ENCODE peak calls at places on chromosomes 11 and 22, in eight cellular contexts. V is H1, P is stomach, X is SK-N-SH, T is suprapubic skin, D is transverse colon, I is HCT116, W is Panc1. R is an unnamed sample.

GRCh38 chr11:27722117-27722844 is 22.0 kb upstream of the BDNF start:
- DNase-seq in V (no peak), P (no peak), X (peak; percentile 64), T (no peak), D (peak; percentile 7), I (no peak), W (no peak), R (no peak)

GRCh38 chr22:24803064-24803542 is 2.9 kb upstream of the SGSM1 start:
- DNase-seq in V (peak; percentile 73), P (peak; percentile 65), X (peak; percentile 78), T (peak; percentile 64), D (peak; percentile 71), I (peak; percentile 70), W (peak; percentile 35), R (no peak)

GRCh38 chr22:29270475-29271271 is 2.6 kb downstream of the EWSR1 start:
- DNase-seq in V (no peak), P (no peak), X (no peak), T (no peak), D (no peak), I (no peak), W (peak; percentile 12), R (no peak)

GRCh38 chr11:128394436-128395089 is 192.8 kb downstream of the ETS1 start:
- DNase-seq in V (no peak), P (no peak), X (peak; percentile 53), T (no peak), D (no peak), I (no peak), W (no peak), R (no peak)

GRCh38 chr11:93784935-93785360 is 866 bp downstream of the MED17 start:
- DNase-seq in V (no peak), P (no peak), X (peak; percentile 21), T (no peak), D (no peak), I (peak; percentile 2), W (no peak), R (no peak)

GRCh38 chr11:47861762-47862161 is 13.6 kb upstream of the NUP160 start:
- DNase-seq in V (no peak), P (no peak), X (no peak), T (no peak), D (no peak), I (no peak), W (no peak), R (no peak)

GRCh38 chr11:12195773-12196172 is 85.4 kb downstream of the MICAL2 start:
- DNase-seq in V (no peak), P (no peak), X (no peak), T (no peak), D (no peak), I (no peak), W (no peak), R (no peak)

GRCh38 chr11:720642-721346 is 14.8 kb downstream of the EPS8L2 start:
- DNase-seq in V (no peak), P (peak; percentile 59), X (peak; percentile 86), T (no peak), D (peak; percentile 76), I (no peak), W (no peak), R (peak; percentile 77)

GRCh38 chr11:102283088-102283487 is 34.2 kb upstream of the BIRC3 start:
- DNase-seq in V (no peak), P (no peak), X (no peak), T (no peak), D (no peak), I (no peak), W (no peak), R (no peak)

DNA sequence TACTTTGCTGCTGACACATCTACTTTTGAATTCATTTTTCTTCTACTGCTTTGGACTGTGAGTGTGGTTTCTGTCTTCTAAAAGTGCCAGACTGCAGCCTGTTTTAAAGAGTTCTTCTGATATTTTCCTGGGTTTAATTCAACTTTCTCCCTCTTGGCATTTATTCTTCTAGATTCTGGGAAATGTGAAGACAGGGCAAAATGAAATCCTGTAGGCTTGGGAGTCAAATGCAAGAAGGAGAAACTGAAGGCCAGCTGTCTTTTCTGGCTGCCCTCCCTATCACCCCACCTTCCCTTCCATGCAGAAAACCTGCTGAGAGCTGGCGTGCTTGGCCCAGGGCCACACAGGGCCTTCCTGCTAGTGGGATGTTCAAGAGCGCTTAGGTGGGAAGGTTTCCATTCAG is 7.6 kb downstream of the ZNF70 start:
- DNase-seq in V (no peak), P (no peak), X (no peak), T (no peak), D (no peak), I (no peak), W (no peak), R (no peak)
- H3K27ac ChIP-seq in V (no peak overlapping the region), P (no peak overlapping the region), X (no peak overlapping the region), T (no peak overlapping the region), D (no peak overlapping the region), I (no peak overlapping the region), W (no peak overlapping the region), R (no peak overlapping the region)

GRCh38 chr11:130052556-130052955 is 17.1 kb upstream of the APLP2 start:
- DNase-seq in V (no peak), P (no peak), X (no peak), T (no peak), D (no peak), I (no peak), W (no peak), R (no peak)

GRCh38 chr11:130050272-130050671 is 19.4 kb upstream of the APLP2 start:
- DNase-seq in V (no peak), P (no peak), X (no peak), T (no peak), D (no peak), I (no peak), W (no peak), R (no peak)

GRCh38 chr11:130055637-130056036 is 14.1 kb upstream of the APLP2 start:
- DNase-seq in V (no peak), P (no peak), X (no peak), T (no peak), D (no peak), I (no peak), W (no peak), R (no peak)

GRCh38 chr11:130051077-130051476 is 18.6 kb upstream of the APLP2 start:
- DNase-seq in V (no peak), P (no peak), X (no peak), T (no peak), D (no peak), I (no peak), W (no peak), R (no peak)

GRCh38 chr11:130054966-130055365 is 14.7 kb upstream of the APLP2 start:
- DNase-seq in V (no peak), P (no peak), X (no peak), T (no peak), D (no peak), I (no peak), W (no peak), R (no peak)
- TF ChIP-seq POLR2AphosphoS5 in V (no peak), P (no peak), X (no peak), T (no peak), D (no peak), I (no peak), W (no peak), R (no peak)

GRCh38 chr11:86738615-86739014 is 61.7 kb upstream of the PRSS23 start:
- DNase-seq in V (no peak), P (no peak), X (no peak), T (no peak), D (no peak), I (no peak), W (no peak), R (no peak)
- H3K4me3 ChIP-seq in V (no peak overlapping the region), P (no peak overlapping the region), X (no peak overlapping the region), T (no peak overlapping the region), D (no peak overlapping the region), I (no peak overlapping the region), W (no peak overlapping the region), R (no peak overlapping the region)

DNA sequence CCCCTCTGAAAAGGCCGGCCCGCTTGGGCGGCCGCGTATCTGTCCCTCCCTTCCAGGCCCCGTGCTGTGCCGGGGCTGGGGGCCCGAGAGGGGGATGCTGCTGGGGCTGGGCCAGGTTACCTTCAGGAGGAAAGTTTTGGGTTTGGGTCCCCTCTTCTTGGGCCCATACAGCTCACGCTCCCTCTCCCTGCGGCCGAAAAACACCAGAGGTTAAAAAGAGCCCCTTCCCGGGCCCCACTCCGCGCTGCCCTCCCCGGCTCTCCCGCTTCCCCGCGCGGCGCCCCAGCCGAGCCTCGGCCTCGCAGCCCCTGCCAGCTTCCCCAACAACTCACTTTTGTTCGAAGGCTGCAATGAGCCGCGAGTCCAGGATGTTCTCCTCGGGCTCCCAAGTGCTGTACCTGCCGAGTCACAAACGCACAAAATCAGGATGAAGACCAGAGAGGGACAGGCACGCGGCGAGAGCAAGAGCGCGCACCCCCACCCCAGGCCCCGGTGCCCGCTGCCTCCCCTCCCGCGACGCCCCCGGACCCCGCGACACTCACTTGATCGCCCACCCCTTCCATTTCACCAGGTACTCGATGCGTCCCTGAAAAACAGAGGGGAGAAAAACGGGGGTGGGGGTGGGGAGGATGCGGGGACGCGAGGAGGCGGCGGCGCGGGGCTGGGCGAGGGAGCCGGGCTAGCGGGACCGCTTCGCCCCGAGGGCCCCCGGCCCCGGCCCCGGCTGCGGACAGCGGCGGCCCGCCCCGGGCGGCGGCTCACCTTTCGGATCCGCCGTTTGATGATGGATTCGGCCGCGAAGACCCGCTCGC is 450 bp downstream of the CBX6 start:
- DNase-seq in V (no peak), P (peak; percentile 25), X (no peak), T (peak; percentile 69), D (no peak), I (no peak), W (no peak), R (peak; percentile 87)
- H3K27ac ChIP-seq in V (no peak overlapping the region), P (peak overlapping the region; percentile 89), X (no peak overlapping the region), T (peak overlapping the region; percentile 91), D (peak overlapping the region; percentile 82), I (peak overlapping the region; percentile 84), W (peak overlapping the region; percentile 75), R (peak overlapping the region; percentile 97)

GRCh38 chr11:95925011-95925410 is 1.1 kb upstream of the MTMR2 start:
- DNase-seq in V (no peak), P (no peak), X (no peak), T (no peak), D (no peak), I (peak; percentile 27), W (no peak), R (no peak)
- TF ChIP-seq POLR2AphosphoS5 in V (no peak), P (no peak), X (peak; percentile 15), T (no peak), D (no peak), I (peak; percentile 19), W (no peak), R (peak; percentile 46)